ENCODE peak calls at places on chromosomes 1 and 21, in ten cellular contexts. V, O, M, K, J, T, I, R, E and B are unnamed samples.

GRCh38 chr1:109467301-109467777 is 993 bp downstream of the SYPL2 start:
- DNase-seq in V (no peak), O (no peak), M (no peak), K (no peak), J (no peak), T (peak; percentile 39), I (no peak), R (no peak), E (no peak), B (no peak)

GRCh38 chr1:112694363-112694929 is 12.5 kb downstream of the RHOC start:
- DNase-seq in V (no peak), O (no peak), M (no peak), K (no peak), J (no peak), T (no peak), I (no peak), R (no peak), E (no peak), B (no peak)

GRCh38 chr1:6353948-6354658 is 39.5 kb downstream of the ACOT7 start:
- DNase-seq in V (no peak), O (no peak), M (no peak), K (no peak), J (no peak), T (no peak), I (no peak), R (no peak), E (peak; percentile 83), B (no peak)

GRCh38 chr1:40799351-40799867 is 15.8 kb downstream of the KCNQ4 start:
- DNase-seq in V (no peak), O (no peak), M (no peak), K (no peak), J (no peak), T (no peak), I (no peak), R (peak; percentile 46), E (peak; percentile 29), B (no peak)

GRCh38 chr1:22098752-22099151 is 44.1 kb downstream of the WNT4 start:
- DNase-seq in V (no peak), O (no peak), M (no peak), K (no peak), J (no peak), T (no peak), I (no peak), R (no peak), E (no peak), B (no peak)

GRCh38 chr1:205493241-205494085 is 11.0 kb upstream of the CDK18 start:
- DNase-seq in V (no peak), O (no peak), M (no peak), K (no peak), J (no peak), T (no peak), I (peak; percentile 7), R (peak; percentile 78), E (no peak), B (no peak)

GRCh38 chr1:226444901-226445300 is 37.0 kb upstream of the PARP1 start:
- DNase-seq in V (peak; percentile 30), O (no peak), M (peak; percentile 33), K (no peak), J (peak; percentile 44), T (no peak), I (no peak), R (no peak), E (peak; percentile 47), B (peak; percentile 40)

GRCh38 chr1:17551755-17552234 is 12.3 kb downstream of the ARHGEF10L start:
- DNase-seq in V (no peak), O (no peak), M (no peak), K (no peak), J (no peak), T (no peak), I (no peak), R (peak; percentile 42), E (no peak), B (peak; percentile 88)

GRCh38 chr1:223670458-223671159 is 5.1 kb upstream of the CAPN8 start:
- DNase-seq in V (no peak), O (peak; percentile 3), M (no peak), K (no peak), J (no peak), T (peak; percentile 58), I (no peak), R (peak; percentile 18), E (peak; percentile 60), B (no peak)

GRCh38 chr1:240237305-240237721 is 145.6 kb downstream of the FMN2 start:
- DNase-seq in V (no peak), O (no peak), M (no peak), K (no peak), J (no peak), T (no peak), I (peak; percentile 64), R (no peak), E (no peak), B (no peak)

GRCh38 chr21:31372176-31372765 is 28.2 kb upstream of the TIAM1 start:
- DNase-seq in V (no peak), O (no peak), M (no peak), K (no peak), J (no peak), T (no peak), I (no peak), R (peak; percentile 13), E (no peak), B (no peak)

GRCh38 chr1:227934476-227935313 is 13.0 kb downstream of the WNT9A start:
- DNase-seq in V (peak; percentile 24), O (no peak), M (no peak), K (no peak), J (no peak), T (no peak), I (no peak), R (peak; percentile 70), E (no peak), B (no peak)

GRCh38 chr1:65681101-65681500 is 111.6 kb upstream of the PDE4B start:
- DNase-seq in V (no peak), O (no peak), M (no peak), K (no peak), J (no peak), T (no peak), I (no peak), R (peak; percentile 68), E (no peak), B (no peak)

GRCh38 chr1:25862785-25863485 is 3.7 kb upstream of the AUNIP start:
- DNase-seq in V (no peak), O (no peak), M (no peak), K (no peak), J (no peak), T (no peak), I (no peak), R (no peak), E (no peak), B (no peak)

GRCh38 chr1:108732398-108732797 is 14.1 kb upstream of the STXBP3 start:
- DNase-seq in V (no peak), O (no peak), M (no peak), K (no peak), J (no peak), T (no peak), I (no peak), R (no peak), E (no peak), B (no peak)